ENCODE peak calls at places on chromosome 1, in nine cellular contexts. M, Q, F, T, X, S, L, I and N are unnamed samples.

GRCh38 chr1:1359316-1359667 is 937 bp upstream of the MXRA8 start:
- DNase-seq in X (peak; percentile 71), T (no peak), L (no peak), Q (no peak), S (peak; percentile 36), I (peak; percentile 85), F (no peak), M (no peak), N (no peak)

GRCh38 chr1:114107474-114108175 is 46.0 kb downstream of the SYT6 start:
- DNase-seq in L (no peak), F (no peak), I (no peak), S (no peak), Q (no peak), T (no peak), M (no peak), X (no peak), N (no peak)

GRCh38 chr1:247300491-247301175 is 31.0 kb downstream of the ZNF496 start:
- DNase-seq in F (no peak), Q (no peak), X (no peak), T (no peak), S (no peak), I (no peak), L (no peak), M (no peak), N (no peak)

GRCh38 chr1:181104790-181105133 is 16.3 kb downstream of the IER5 start:
- DNase-seq in M (no peak), T (no peak), I (no peak), L (no peak), S (no peak), F (peak; percentile 80), X (no peak), Q (peak; percentile 74), N (peak; percentile 65)

GRCh38 chr1:110218739-110219138 is 8.6 kb downstream of the KCNC4 start:
- DNase-seq in L (no peak), I (no peak), Q (peak; percentile 71), F (no peak), T (no peak), S (no peak), M (no peak), X (no peak), N (no peak)

GRCh38 chr1:161905269-161905884 is 118.3 kb downstream of the OLFML2B start:
- DNase-seq in M (no peak), I (no peak), X (no peak), S (no peak), F (no peak), L (peak; percentile 31), Q (no peak), T (no peak), N (no peak)

GRCh38 chr1:20366076-20366765 is 75.5 kb downstream of the VWA5B1 start:
- DNase-seq in Q (peak; percentile 38), I (no peak), F (no peak), X (no peak), T (no peak), M (no peak), S (peak; percentile 55), L (no peak), N (no peak)

GRCh38 chr1:24360681-24361080 is 41.5 kb downstream of the GRHL3 start:
- DNase-seq in I (no peak), X (no peak), S (no peak), M (no peak), L (no peak), F (no peak), T (no peak), Q (no peak), N (no peak)

GRCh38 chr1:203765029-203765837 is at the start of gene LAX1:
- DNase-seq in Q (no peak), M (no peak), T (no peak), S (no peak), L (no peak), F (no peak), I (no peak), X (no peak), N (no peak)

GRCh38 chr1:50735443-50735842 is 224.6 kb downstream of the FAF1 start:
- DNase-seq in Q (no peak), T (no peak), I (peak; percentile 3), L (no peak), F (no peak), X (peak; percentile 2), M (no peak), S (no peak), N (no peak)

GRCh38 chr1:246564839-246565750 is 966 bp downstream of the TFB2M start:
- DNase-seq in X (no peak), L (no peak), T (no peak), Q (no peak), I (no peak), F (no peak), M (no peak), S (no peak), N (no peak)

GRCh38 chr1:55215194-55216021 is at the start of gene USP24:
- DNase-seq in F (peak; percentile 81), M (peak; percentile 66), Q (peak; percentile 80), S (peak; percentile 83), X (peak; percentile 70), L (peak; percentile 39), I (peak; percentile 53), T (peak; percentile 71), N (peak; percentile 62)

GRCh38 chr1:160256396-160257046 is 5.8 kb downstream of the DCAF8 start:
- DNase-seq in Q (no peak), F (no peak), L (no peak), M (no peak), S (no peak), T (no peak), X (peak; percentile 47), I (peak; percentile 87), N (no peak)

GRCh38 chr1:155305881-155306391 is 2.7 kb upstream of the FDPS start:
- DNase-seq in S (no peak), I (peak; percentile 51), M (no peak), X (no peak), Q (no peak), L (no peak), T (no peak), F (no peak), N (no peak)

GRCh38 chr1:155309423-155310021 is 856 bp downstream of the FDPS start:
- DNase-seq in M (no peak), F (no peak), L (no peak), I (no peak), T (no peak), X (no peak), Q (no peak), S (peak; percentile 52), N (no peak)

GRCh38 chr1:155308493-155309422 is at the start of gene FDPS:
- DNase-seq in X (peak; percentile 99), F (peak; percentile 99), L (peak; percentile 96), M (peak; percentile 100), Q (peak; percentile 90), I (peak; percentile 98), S (peak; percentile 99), T (peak; percentile 96), N (peak; percentile 88)

GRCh38 chr1:155304558-155305063 is 3.4 kb upstream of the PKLR start:
- DNase-seq in M (no peak), I (no peak), F (no peak), X (no peak), T (no peak), L (no peak), Q (no peak), S (no peak), N (no peak)

DNA sequence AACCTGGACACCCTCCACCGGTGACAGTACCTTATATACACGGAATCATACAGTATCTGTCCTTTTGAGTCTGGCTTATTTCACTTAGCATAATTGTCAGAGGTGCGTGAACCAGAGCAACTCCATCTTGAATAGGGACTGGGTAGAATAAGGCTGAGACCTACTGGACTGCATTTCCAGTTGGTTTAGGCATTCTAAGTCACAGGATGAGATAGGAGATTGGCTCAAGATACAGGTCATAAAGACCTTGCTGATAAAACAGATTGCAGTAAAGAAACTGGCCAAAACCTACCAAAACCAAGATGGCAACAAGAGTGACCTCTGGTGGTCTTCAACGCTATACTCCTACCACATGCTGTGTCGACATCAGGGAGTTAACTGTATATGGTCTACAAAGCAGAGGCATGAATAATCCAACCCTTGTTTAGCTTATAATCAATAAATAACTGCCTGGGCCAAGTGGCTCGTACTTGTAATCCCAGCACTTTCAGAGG is 1.4 kb upstream of the FDPS start:
- DNase-seq in T (no peak), I (no peak), Q (no peak), M (no peak), X (no peak), L (no peak), F (no peak), S (no peak), N (no peak)
- TF ChIP-seq CTCF in T (peak; percentile 43), I (peak; percentile 34), Q (peak; percentile 42), M (no peak), X (peak; percentile 24), L (peak; percentile 47), F (no peak), S (peak; percentile 37), N (peak; percentile 50)

GRCh38 chr1:94654919-94655318 is 113.4 kb upstream of the F3 start:
- DNase-seq in F (no peak), I (no peak), L (no peak), T (no peak), X (no peak), M (no peak), S (no peak), Q (no peak), N (no peak)

GRCh38 chr1:94654505-94654904 is 112.9 kb upstream of the F3 start:
- DNase-seq in S (no peak), L (no peak), T (no peak), I (no peak), M (no peak), X (no peak), Q (no peak), F (no peak), N (no peak)

GRCh38 chr1:94658221-94658620 is 116.7 kb upstream of the F3 start:
- DNase-seq in Q (no peak), I (peak; percentile 75), F (no peak), T (no peak), M (peak; percentile 77), L (no peak), S (peak; percentile 59), X (peak; percentile 57), N (no peak)

GRCh38 chr1:94654031-94654430 is 112.5 kb upstream of the F3 start:
- DNase-seq in X (peak; percentile 27), I (peak; percentile 67), T (no peak), Q (no peak), M (no peak), F (no peak), S (no peak), L (peak; percentile 52), N (no peak)

GRCh38 chr1:94656982-94657381 is 115.4 kb upstream of the F3 start:
- DNase-seq in M (no peak), X (no peak), Q (no peak), I (no peak), L (no peak), T (no peak), F (no peak), S (no peak), N (no peak)
- TF ChIP-seq CTCF in M (no peak), X (no peak), Q (no peak), I (no peak), L (no peak), T (no peak), F (no peak), S (no peak), N (no peak)

GRCh38 chr1:32876341-32877210 is 5.9 kb upstream of the FNDC5 start:
- DNase-seq in T (peak; percentile 93), I (no peak), X (no peak), M (no peak), Q (peak; percentile 62), S (peak; percentile 63), F (no peak), L (peak; percentile 28), N (peak; percentile 49)
- TF ChIP-seq CTCF in T (peak; percentile 84), I (peak; percentile 66), X (peak; percentile 94), M (peak; percentile 40), Q (peak; percentile 71), S (peak; percentile 90), F (peak; percentile 67), L (peak; percentile 97), N (peak; percentile 71)

GRCh38 chr1:65063025-65063424 is 85.0 kb upstream of the AK4 start:
- DNase-seq in I (no peak), M (no peak), Q (no peak), L (no peak), X (no peak), S (no peak), T (no peak), F (no peak), N (no peak)
- TF ChIP-seq CTCF in I (no peak), M (no peak), Q (no peak), L (peak; percentile 51), X (no peak), S (no peak), T (peak; percentile 21), F (no peak), N (no peak)